ENCODE peak calls at places on chromosome 20, in seven cellular contexts. One of them, this sample, is unnamed.

GRCh38 chr20:4008026-4008413 is 7.3 kb downstream of the RNF24 start:
- DNase-seq in T-helper 17 cell: no peak
- DNase-seq in activated naive CD4-positive, alpha-beta T cell treated with anti-CD3 and anti-CD28 coated beads, Interleukin-2, amount 50 U/mL, for 16 hours: no peak
- DNase-seq in mammary epithelial cell: no peak
- DNase-seq in HS-5: no peak
- DNase-seq in endothelial cell: no peak
- DNase-seq in GM12878: no peak
- DNase-seq in this sample: no peak

GRCh38 chr20:45918182-45918737 is 6.3 kb upstream of the PLTP start:
- DNase-seq in T-helper 17 cell: no peak
- DNase-seq in activated naive CD4-positive, alpha-beta T cell treated with anti-CD3 and anti-CD28 coated beads, Interleukin-2, amount 50 U/mL, for 16 hours: no peak
- DNase-seq in mammary epithelial cell: no peak
- DNase-seq in HS-5: no peak
- DNase-seq in endothelial cell: no peak
- DNase-seq in GM12878: no peak
- DNase-seq in this sample: no peak

GRCh38 chr20:44211177-44212039 is 837 bp upstream of the OSER1 start:
- DNase-seq in T-helper 17 cell: no peak
- DNase-seq in activated naive CD4-positive, alpha-beta T cell treated with anti-CD3 and anti-CD28 coated beads, Interleukin-2, amount 50 U/mL, for 16 hours: peak
- DNase-seq in mammary epithelial cell: peak
- DNase-seq in HS-5: no peak
- DNase-seq in endothelial cell: no peak
- DNase-seq in GM12878: no peak
- DNase-seq in this sample: peak

GRCh38 chr20:50848341-50848808 is 53.5 kb downstream of the BCAS4 start:
- DNase-seq in T-helper 17 cell: no peak
- DNase-seq in activated naive CD4-positive, alpha-beta T cell treated with anti-CD3 and anti-CD28 coated beads, Interleukin-2, amount 50 U/mL, for 16 hours: no peak
- DNase-seq in mammary epithelial cell: peak
- DNase-seq in HS-5: no peak
- DNase-seq in endothelial cell: no peak
- DNase-seq in GM12878: no peak
- DNase-seq in this sample: no peak

GRCh38 chr20:56735087-56735642 is 106.1 kb downstream of the TFAP2C start:
- DNase-seq in T-helper 17 cell: no peak
- DNase-seq in activated naive CD4-positive, alpha-beta T cell treated with anti-CD3 and anti-CD28 coated beads, Interleukin-2, amount 50 U/mL, for 16 hours: no peak
- DNase-seq in mammary epithelial cell: no peak
- DNase-seq in HS-5: no peak
- DNase-seq in endothelial cell: no peak
- DNase-seq in GM12878: no peak
- DNase-seq in this sample: no peak

GRCh38 chr20:55605594-55605993 is 399.7 kb downstream of the CBLN4 start:
- DNase-seq in T-helper 17 cell: no peak
- DNase-seq in activated naive CD4-positive, alpha-beta T cell treated with anti-CD3 and anti-CD28 coated beads, Interleukin-2, amount 50 U/mL, for 16 hours: no peak
- DNase-seq in mammary epithelial cell: no peak
- DNase-seq in HS-5: no peak
- DNase-seq in endothelial cell: no peak
- DNase-seq in GM12878: no peak
- DNase-seq in this sample: no peak

GRCh38 chr20:62136283-62137091 is 6.7 kb downstream of the PSMA7 start:
- DNase-seq in T-helper 17 cell: peak
- DNase-seq in activated naive CD4-positive, alpha-beta T cell treated with anti-CD3 and anti-CD28 coated beads, Interleukin-2, amount 50 U/mL, for 16 hours: peak
- DNase-seq in mammary epithelial cell: peak
- DNase-seq in HS-5: no peak
- DNase-seq in endothelial cell: peak
- DNase-seq in GM12878: no peak
- DNase-seq in this sample: peak

GRCh38 chr20:57426156-57426769 is 35.1 kb downstream of the RBM38 start:
- DNase-seq in T-helper 17 cell: no peak
- DNase-seq in activated naive CD4-positive, alpha-beta T cell treated with anti-CD3 and anti-CD28 coated beads, Interleukin-2, amount 50 U/mL, for 16 hours: no peak
- DNase-seq in mammary epithelial cell: no peak
- DNase-seq in HS-5: no peak
- DNase-seq in endothelial cell: no peak
- DNase-seq in GM12878: no peak
- DNase-seq in this sample: no peak

GRCh38 chr20:50418890-50419642 is 91.1 kb upstream of the PTPN1 start:
- DNase-seq in T-helper 17 cell: no peak
- DNase-seq in activated naive CD4-positive, alpha-beta T cell treated with anti-CD3 and anti-CD28 coated beads, Interleukin-2, amount 50 U/mL, for 16 hours: no peak
- DNase-seq in mammary epithelial cell: no peak
- DNase-seq in HS-5: no peak
- DNase-seq in endothelial cell: no peak
- DNase-seq in GM12878: no peak
- DNase-seq in this sample: no peak

GRCh38 chr20:19021406-19022117 is 190.9 kb upstream of the SLC24A3 start:
- DNase-seq in T-helper 17 cell: no peak
- DNase-seq in activated naive CD4-positive, alpha-beta T cell treated with anti-CD3 and anti-CD28 coated beads, Interleukin-2, amount 50 U/mL, for 16 hours: no peak
- DNase-seq in mammary epithelial cell: no peak
- DNase-seq in HS-5: no peak
- DNase-seq in endothelial cell: no peak
- DNase-seq in GM12878: no peak
- DNase-seq in this sample: no peak

GRCh38 chr20:48805286-48805685 is 22.5 kb downstream of the PREX1 start:
- DNase-seq in T-helper 17 cell: no peak
- DNase-seq in activated naive CD4-positive, alpha-beta T cell treated with anti-CD3 and anti-CD28 coated beads, Interleukin-2, amount 50 U/mL, for 16 hours: no peak
- DNase-seq in mammary epithelial cell: no peak
- DNase-seq in HS-5: no peak
- DNase-seq in endothelial cell: no peak
- DNase-seq in GM12878: no peak
- DNase-seq in this sample: no peak

GRCh38 chr20:46129955-46130481 is 11.9 kb downstream of the CD40 start:
- DNase-seq in T-helper 17 cell: no peak
- DNase-seq in activated naive CD4-positive, alpha-beta T cell treated with anti-CD3 and anti-CD28 coated beads, Interleukin-2, amount 50 U/mL, for 16 hours: no peak
- DNase-seq in mammary epithelial cell: no peak
- DNase-seq in HS-5: no peak
- DNase-seq in endothelial cell: no peak
- DNase-seq in GM12878: peak
- DNase-seq in this sample: peak